ENCODE peak calls at places on chromosome 3, in six cellular contexts. S, N, V, C, T and X are unnamed samples.

GRCh38 chr3:129224984-129225393 is 24.4 kb upstream of the COPG1 start:
- DNase-seq in S (peak), N (peak), V (peak), C (no peak), T (no peak), X (peak)

GRCh38 chr3:81726735-81727134 is 34.7 kb downstream of the GBE1 start:
- DNase-seq in S (peak), N (no peak), V (no peak), C (no peak), T (no peak), X (peak)

GRCh38 chr3:132595036-132595435 is 2.0 kb upstream of the ACKR4 start:
- DNase-seq in S (no peak), N (peak), V (no peak), C (no peak), T (no peak), X (peak)

GRCh38 chr3:51024765-51025681 is 350.3 kb downstream of the DOCK3 start:
- DNase-seq in S (no peak), N (peak), V (no peak), C (no peak), T (no peak), X (no peak)

GRCh38 chr3:103963599-103963998 is 1403.1 kb upstream of the ALCAM start:
- DNase-seq in S (no peak), N (no peak), V (peak), C (no peak), T (no peak), X (no peak)

GRCh38 chr3:172156309-172156998 is 117.1 kb downstream of the FNDC3B start:
- DNase-seq in S (peak), N (no peak), V (no peak), C (no peak), T (no peak), X (no peak)

GRCh38 chr3:110272525-110272924 is 799.1 kb upstream of the NECTIN3 start:
- DNase-seq in S (no peak), N (no peak), V (no peak), C (no peak), T (no peak), X (no peak)

GRCh38 chr3:72323794-72324193 is 524.5 kb downstream of the SHQ1 start:
- DNase-seq in S (no peak), N (no peak), V (no peak), C (no peak), T (no peak), X (no peak)

GRCh38 chr3:175224051-175224450 is 364.9 kb downstream of the NAALADL2 start:
- DNase-seq in S (no peak), N (no peak), V (peak), C (no peak), T (no peak), X (peak)

GRCh38 chr3:104596551-104596950 is 770.2 kb upstream of the ALCAM start:
- DNase-seq in S (peak), N (peak), V (peak), C (no peak), T (peak), X (peak)

GRCh38 chr3:127629462-127630403 is 748 bp downstream of the PODXL2 start:
- DNase-seq in S (no peak), N (peak), V (no peak), C (no peak), T (no peak), X (no peak)

GRCh38 chr3:152382312-152383135 is 113.8 kb downstream of the MBNL1 start:
- DNase-seq in S (no peak), N (no peak), V (no peak), C (no peak), T (no peak), X (peak)

GRCh38 chr3:102745881-102746280 is 311.1 kb downstream of the ZPLD1 start:
- DNase-seq in S (peak), N (no peak), V (no peak), C (no peak), T (no peak), X (no peak)

GRCh38 chr3:171615742-171616141 is 155.5 kb upstream of the TNIK start:
- DNase-seq in S (no peak), N (peak), V (no peak), C (no peak), T (no peak), X (no peak)

GRCh38 chr3:45218578-45219390 is 7.3 kb downstream of the TMEM158 start:
- DNase-seq in S (no peak), N (peak), V (no peak), C (no peak), T (no peak), X (no peak)

GRCh38 chr3:46114324-46114988 is 87.2 kb upstream of the XCR1 start:
- DNase-seq in S (peak), N (peak), V (peak), C (no peak), T (no peak), X (no peak)

GRCh38 chr3:100804631-100805030 is 95.3 kb downstream of the TFG start:
- DNase-seq in S (no peak), N (no peak), V (no peak), C (no peak), T (no peak), X (no peak)

GRCh38 chr3:35678552-35679220 is 39.4 kb downstream of the ARPP21 start:
- DNase-seq in S (no peak), N (no peak), V (no peak), C (no peak), T (no peak), X (no peak)

GRCh38 chr3:51896607-51897305 is 6.4 kb downstream of the IQCF1 start:
- DNase-seq in S (no peak), N (no peak), V (no peak), C (no peak), T (no peak), X (no peak)

GRCh38 chr3:112685956-112686355 is 45.0 kb upstream of the CCDC80 start:
- DNase-seq in S (no peak), N (no peak), V (no peak), C (no peak), T (no peak), X (no peak)

GRCh38 chr3:157104521-157104920 is 55.4 kb downstream of the CCNL1 start:
- DNase-seq in S (no peak), N (no peak), V (no peak), C (no peak), T (no peak), X (no peak)

GRCh38 chr3:157104928-157105652 is 54.9 kb downstream of the CCNL1 start:
- DNase-seq in S (no peak), N (no peak), V (no peak), C (peak), T (no peak), X (no peak)

GRCh38 chr3:157109267-157110141 is 50.4 kb downstream of the CCNL1 start:
- DNase-seq in S (no peak), N (no peak), V (no peak), C (peak), T (no peak), X (no peak)

GRCh38 chr3:157107644-157108133 is 52.3 kb downstream of the CCNL1 start:
- DNase-seq in S (no peak), N (no peak), V (no peak), C (no peak), T (no peak), X (no peak)

DNA sequence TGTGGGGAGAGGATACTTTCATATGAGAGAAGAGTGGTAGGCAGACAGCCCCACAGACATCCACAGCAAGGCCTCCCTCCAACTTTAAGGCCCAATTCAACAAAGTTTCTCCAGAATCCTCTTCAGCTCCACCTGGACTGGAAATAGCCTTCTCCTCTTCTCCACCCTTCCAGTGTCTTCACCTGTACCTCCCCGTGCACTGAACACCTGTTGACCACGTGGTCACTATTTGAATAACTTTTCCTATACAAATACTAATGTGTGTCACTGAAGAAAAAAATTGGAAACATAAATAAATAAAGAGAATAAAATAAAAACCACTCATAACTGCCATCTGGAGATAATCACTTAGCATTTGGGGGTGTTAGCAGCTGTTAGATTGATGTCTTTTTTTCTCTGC is 52.9 kb downstream of the CCNL1 start:
- DNase-seq in S (no peak), N (no peak), V (no peak), C (no peak), T (no peak), X (no peak)
- TF ChIP-seq MYC in S (no peak), N (no peak), V (no peak), C (no peak), T (no peak), X (no peak)

GRCh38 chr3:194986208-194987043 is 284.5 kb downstream of the XXYLT1 start:
- DNase-seq in S (no peak), N (peak), V (peak), C (no peak), T (no peak), X (no peak)

GRCh38 chr3:194984026-194984425 is 286.9 kb downstream of the XXYLT1 start:
- DNase-seq in S (no peak), N (no peak), V (no peak), C (no peak), T (no peak), X (no peak)

GRCh38 chr3:194983620-194984019 is 287.3 kb downstream of the XXYLT1 start:
- DNase-seq in S (no peak), N (no peak), V (no peak), C (no peak), T (no peak), X (no peak)

GRCh38 chr3:194984624-194985023 is 286.3 kb downstream of the XXYLT1 start:
- DNase-seq in S (no peak), N (no peak), V (no peak), C (no peak), T (no peak), X (no peak)

DNA sequence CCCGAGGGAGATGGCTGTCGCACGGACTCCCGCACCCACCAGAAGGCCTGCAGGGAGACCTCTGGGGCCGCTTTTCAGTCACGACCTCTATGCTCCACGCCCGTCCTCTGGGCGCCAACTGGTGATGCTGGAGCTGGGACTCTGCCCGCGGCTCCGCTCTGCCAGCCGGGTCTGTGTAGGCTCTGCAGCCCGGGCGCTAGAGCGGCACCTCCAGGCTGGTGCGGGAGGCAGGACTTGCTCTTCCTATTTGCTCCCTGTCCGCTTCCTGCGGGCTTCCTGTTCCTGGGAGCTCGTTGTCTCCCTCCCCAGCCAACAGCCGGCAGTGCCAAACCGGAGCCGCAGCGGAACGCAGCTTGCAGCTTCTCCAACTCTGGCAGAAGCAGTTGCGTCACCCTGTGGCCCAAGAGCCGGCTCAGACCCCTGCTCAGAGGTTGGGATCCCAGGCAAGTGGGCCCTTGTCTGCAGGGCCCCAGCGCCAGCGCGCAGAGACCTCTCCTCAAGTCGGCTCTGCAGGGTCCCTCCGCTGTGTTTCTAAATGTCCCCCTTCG is 285.9 kb downstream of the XXYLT1 start:
- DNase-seq in S (no peak), N (peak), V (peak), C (peak), T (no peak), X (no peak)
- TF ChIP-seq MYC in S (no peak), N (no peak), V (no peak), C (no peak), T (no peak), X (no peak)

GRCh38 chr3:158659454-158660237 is 12.8 kb downstream of the LXN start:
- DNase-seq in S (peak), N (peak), V (peak), C (peak), T (no peak), X (peak)
- TF ChIP-seq MYC in S (no peak), N (no peak), V (no peak), C (no peak), T (no peak), X (no peak)

DNA sequence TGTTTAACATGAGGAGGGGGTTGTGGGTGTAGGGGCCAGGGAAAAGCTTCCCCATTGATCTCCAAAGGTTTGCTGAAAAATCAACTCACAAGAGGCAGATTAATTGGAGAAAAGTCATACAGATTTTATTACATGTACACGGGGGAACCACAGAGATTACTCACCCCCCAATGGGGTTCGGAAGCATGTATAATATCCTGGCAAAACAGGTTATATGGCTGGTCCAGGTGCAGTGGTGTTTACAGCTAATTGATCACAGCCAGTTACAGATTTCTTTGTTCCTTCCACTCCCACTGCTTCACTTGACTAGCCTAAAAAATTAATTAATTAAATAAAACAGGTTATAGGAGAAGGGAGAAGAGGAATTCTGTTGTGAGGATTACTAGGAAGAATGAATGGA is 22.3 kb downstream of the PRKCI start:
- DNase-seq in S (no peak), N (no peak), V (no peak), C (no peak), T (no peak), X (no peak)
- TF ChIP-seq MYC in S (no peak), N (no peak), V (no peak), C (no peak), T (no peak), X (no peak)

GRCh38 chr3:167120828-167121227 is 259.3 kb downstream of the ZBBX start:
- DNase-seq in S (no peak), N (no peak), V (no peak), C (no peak), T (no peak), X (no peak)

DNA sequence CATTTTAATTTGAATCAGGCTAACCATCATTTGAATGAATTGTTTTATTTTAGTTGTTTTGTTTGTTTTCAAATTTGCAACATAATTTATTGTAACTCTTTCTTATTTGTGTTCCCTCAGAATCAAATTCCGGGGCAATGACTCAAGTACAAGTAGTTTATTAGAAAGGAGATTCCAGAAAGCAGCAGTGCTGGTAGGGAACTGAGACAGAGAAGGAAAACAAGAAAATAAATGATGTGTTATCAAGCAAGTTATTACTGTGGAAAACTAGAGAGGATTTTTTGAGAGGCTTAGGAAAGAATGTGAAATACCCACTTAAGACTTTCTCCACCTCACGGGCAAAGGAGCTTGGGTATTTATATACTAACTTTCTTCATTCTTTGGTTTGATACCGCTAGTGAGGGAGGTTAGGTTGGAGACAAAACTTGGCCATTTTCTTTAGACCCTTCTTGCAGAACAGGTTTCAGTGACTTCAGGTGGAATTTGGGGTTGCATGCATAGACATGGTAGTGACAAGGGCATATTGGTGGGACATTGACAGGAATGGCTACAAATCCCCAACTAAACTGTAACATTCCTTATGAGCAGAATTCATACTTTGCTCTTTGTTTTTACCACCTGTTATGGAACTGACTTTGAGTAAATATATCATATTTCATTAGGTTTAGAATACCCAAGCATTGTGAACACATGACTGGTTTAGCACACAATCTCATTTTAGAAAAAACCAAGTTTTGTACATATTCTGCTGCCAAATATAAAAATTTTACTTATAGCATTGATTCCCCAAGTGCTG is 254.3 kb downstream of the ZBBX start:
- DNase-seq in S (no peak), N (no peak), V (no peak), C (no peak), T (no peak), X (no peak)
- TF ChIP-seq MYC in S (no peak), N (no peak), V (no peak), C (no peak), T (no peak), X (no peak)